ENCODE peak calls at places on chromosomes 1 and 21, in four cellular contexts. One of them, this sample, is unnamed.
A peak's percentile ranks its signal among the peaks of the same experiment; 100 is the strongest.

GRCh38 chr1:69585666-69586065 is 17.9 kb downstream of the LRRC7 start:
- DNase-seq in NCI-H1105: no peak
- DNase-seq in stimulated activated CD4-positive, alpha-beta T cell treated with anti-CD3 and anti-CD28 coated beads, TNF-alpha, amount 100 ng/mL, for 24 hours: no peak
- DNase-seq in lower lobe of right lung: no peak
- DNase-seq in this sample: no peak

GRCh38 chr1:180415985-180416633 is 86.3 kb downstream of the ACBD6 start:
- DNase-seq in stimulated activated CD4-positive, alpha-beta T cell treated with anti-CD3 and anti-CD28 coated beads, TNF-alpha, amount 100 ng/mL, for 24 hours: no peak
- DNase-seq in lower lobe of right lung: no peak
- DNase-seq in NCI-H1105: peak; percentile 49
- DNase-seq in this sample: no peak

GRCh38 chr1:53130878-53131589 is 11.4 kb downstream of the SLC1A7 start:
- DNase-seq in NCI-H1105: no peak
- DNase-seq in lower lobe of right lung: no peak
- DNase-seq in stimulated activated CD4-positive, alpha-beta T cell treated with anti-CD3 and anti-CD28 coated beads, TNF-alpha, amount 100 ng/mL, for 24 hours: no peak
- DNase-seq in this sample: peak; percentile 24

GRCh38 chr1:6580119-6580587 is 359 bp downstream of the ZBTB48 start:
- DNase-seq in stimulated activated CD4-positive, alpha-beta T cell treated with anti-CD3 and anti-CD28 coated beads, TNF-alpha, amount 100 ng/mL, for 24 hours: no peak
- DNase-seq in NCI-H1105: no peak
- DNase-seq in lower lobe of right lung: no peak
- DNase-seq in this sample: no peak

GRCh38 chr21:34075760-34076159 is 2.4 kb downstream of the MRPS6 start:
- DNase-seq in NCI-H1105: no peak
- DNase-seq in stimulated activated CD4-positive, alpha-beta T cell treated with anti-CD3 and anti-CD28 coated beads, TNF-alpha, amount 100 ng/mL, for 24 hours: no peak
- DNase-seq in lower lobe of right lung: no peak
- DNase-seq in this sample: no peak

GRCh38 chr1:169648187-169648586 is 18.3 kb upstream of the SELP start:
- DNase-seq in lower lobe of right lung: no peak
- DNase-seq in stimulated activated CD4-positive, alpha-beta T cell treated with anti-CD3 and anti-CD28 coated beads, TNF-alpha, amount 100 ng/mL, for 24 hours: no peak
- DNase-seq in NCI-H1105: no peak
- DNase-seq in this sample: no peak

GRCh38 chr1:47215713-47216112 is 16.3 kb downstream of the TAL1 start:
- DNase-seq in stimulated activated CD4-positive, alpha-beta T cell treated with anti-CD3 and anti-CD28 coated beads, TNF-alpha, amount 100 ng/mL, for 24 hours: no peak
- DNase-seq in lower lobe of right lung: no peak
- DNase-seq in NCI-H1105: no peak
- DNase-seq in this sample: peak; percentile 39

GRCh38 chr21:34762761-34763160 is 94.0 kb downstream of the CLIC6 start:
- DNase-seq in lower lobe of right lung: no peak
- DNase-seq in NCI-H1105: no peak
- DNase-seq in stimulated activated CD4-positive, alpha-beta T cell treated with anti-CD3 and anti-CD28 coated beads, TNF-alpha, amount 100 ng/mL, for 24 hours: no peak
- DNase-seq in this sample: no peak

GRCh38 chr21:45410865-45411809 is 6.2 kb downstream of the COL18A1 start:
- DNase-seq in NCI-H1105: no peak
- DNase-seq in stimulated activated CD4-positive, alpha-beta T cell treated with anti-CD3 and anti-CD28 coated beads, TNF-alpha, amount 100 ng/mL, for 24 hours: no peak
- DNase-seq in lower lobe of right lung: no peak
- DNase-seq in this sample: peak; percentile 49

GRCh38 chr1:31924839-31925238 is 13.3 kb downstream of the PTP4A2 start:
- DNase-seq in stimulated activated CD4-positive, alpha-beta T cell treated with anti-CD3 and anti-CD28 coated beads, TNF-alpha, amount 100 ng/mL, for 24 hours: no peak
- DNase-seq in NCI-H1105: no peak
- DNase-seq in lower lobe of right lung: no peak
- DNase-seq in this sample: no peak

GRCh38 chr1:67853704-67854103 is 20.4 kb upstream of the GNG12 start:
- DNase-seq in stimulated activated CD4-positive, alpha-beta T cell treated with anti-CD3 and anti-CD28 coated beads, TNF-alpha, amount 100 ng/mL, for 24 hours: no peak
- DNase-seq in lower lobe of right lung: peak; percentile 48
- DNase-seq in NCI-H1105: peak; percentile 76
- DNase-seq in this sample: peak; percentile 98

GRCh38 chr1:85584264-85584781 is 3.8 kb downstream of the CCN1 start:
- DNase-seq in NCI-H1105: no peak
- DNase-seq in lower lobe of right lung: no peak
- DNase-seq in stimulated activated CD4-positive, alpha-beta T cell treated with anti-CD3 and anti-CD28 coated beads, TNF-alpha, amount 100 ng/mL, for 24 hours: no peak
- DNase-seq in this sample: peak; percentile 61

GRCh38 chr1:38004284-38005101 is 821 bp downstream of the FHL3 start:
- DNase-seq in NCI-H1105: no peak
- DNase-seq in lower lobe of right lung: no peak
- DNase-seq in stimulated activated CD4-positive, alpha-beta T cell treated with anti-CD3 and anti-CD28 coated beads, TNF-alpha, amount 100 ng/mL, for 24 hours: no peak
- DNase-seq in this sample: peak; percentile 69

GRCh38 chr1:26239936-26240335 is 5.9 kb downstream of the CEP85 start:
- DNase-seq in lower lobe of right lung: no peak
- DNase-seq in NCI-H1105: no peak
- DNase-seq in stimulated activated CD4-positive, alpha-beta T cell treated with anti-CD3 and anti-CD28 coated beads, TNF-alpha, amount 100 ng/mL, for 24 hours: no peak
- DNase-seq in this sample: no peak

GRCh38 chr1:212941452-212941851 is 8.9 kb upstream of the VASH2 start:
- DNase-seq in lower lobe of right lung: no peak
- DNase-seq in NCI-H1105: no peak
- DNase-seq in stimulated activated CD4-positive, alpha-beta T cell treated with anti-CD3 and anti-CD28 coated beads, TNF-alpha, amount 100 ng/mL, for 24 hours: no peak
- DNase-seq in this sample: no peak

GRCh38 chr21:34965200-34966174 is 83.6 kb downstream of the RUNX1 start:
- DNase-seq in lower lobe of right lung: no peak
- DNase-seq in stimulated activated CD4-positive, alpha-beta T cell treated with anti-CD3 and anti-CD28 coated beads, TNF-alpha, amount 100 ng/mL, for 24 hours: no peak
- DNase-seq in NCI-H1105: no peak
- DNase-seq in this sample: no peak

GRCh38 chr1:64167176-64167575 is 36.2 kb upstream of the UBE2U start:
- DNase-seq in lower lobe of right lung: no peak
- DNase-seq in stimulated activated CD4-positive, alpha-beta T cell treated with anti-CD3 and anti-CD28 coated beads, TNF-alpha, amount 100 ng/mL, for 24 hours: no peak
- DNase-seq in NCI-H1105: no peak
- DNase-seq in this sample: no peak

GRCh38 chr1:6771568-6771825 is 13.8 kb upstream of the CAMTA1 start:
- DNase-seq in NCI-H1105: no peak
- DNase-seq in lower lobe of right lung: no peak
- DNase-seq in stimulated activated CD4-positive, alpha-beta T cell treated with anti-CD3 and anti-CD28 coated beads, TNF-alpha, amount 100 ng/mL, for 24 hours: no peak
- DNase-seq in this sample: no peak

GRCh38 chr1:18100493-18101063 is 7.0 kb upstream of the IGSF21 start:
- DNase-seq in NCI-H1105: peak; percentile 42
- DNase-seq in stimulated activated CD4-positive, alpha-beta T cell treated with anti-CD3 and anti-CD28 coated beads, TNF-alpha, amount 100 ng/mL, for 24 hours: peak; percentile 46
- DNase-seq in lower lobe of right lung: no peak
- DNase-seq in this sample: peak; percentile 92

GRCh38 chr1:85580046-85580411 is 532 bp upstream of the CCN1 start:
- DNase-seq in lower lobe of right lung: no peak
- DNase-seq in stimulated activated CD4-positive, alpha-beta T cell treated with anti-CD3 and anti-CD28 coated beads, TNF-alpha, amount 100 ng/mL, for 24 hours: no peak
- DNase-seq in NCI-H1105: no peak
- DNase-seq in this sample: no peak

GRCh38 chr1:66278260-66279046 is 255.5 kb upstream of the SGIP1 start:
- DNase-seq in stimulated activated CD4-positive, alpha-beta T cell treated with anti-CD3 and anti-CD28 coated beads, TNF-alpha, amount 100 ng/mL, for 24 hours: no peak
- DNase-seq in NCI-H1105: no peak
- DNase-seq in lower lobe of right lung: no peak
- DNase-seq in this sample: no peak

GRCh38 chr1:63935148-63935547 is 161.3 kb downstream of the ROR1 start:
- DNase-seq in NCI-H1105: no peak
- DNase-seq in stimulated activated CD4-positive, alpha-beta T cell treated with anti-CD3 and anti-CD28 coated beads, TNF-alpha, amount 100 ng/mL, for 24 hours: no peak
- DNase-seq in lower lobe of right lung: no peak
- DNase-seq in this sample: no peak

GRCh38 chr1:70685300-70686286 is 274.5 kb downstream of the CTH start:
- DNase-seq in lower lobe of right lung: peak; percentile 49
- DNase-seq in NCI-H1105: peak; percentile 64
- DNase-seq in stimulated activated CD4-positive, alpha-beta T cell treated with anti-CD3 and anti-CD28 coated beads, TNF-alpha, amount 100 ng/mL, for 24 hours: peak; percentile 22
- DNase-seq in this sample: peak; percentile 90

GRCh38 chr1:172895050-172895460 is 155.7 kb downstream of the TNFSF18 start:
- DNase-seq in stimulated activated CD4-positive, alpha-beta T cell treated with anti-CD3 and anti-CD28 coated beads, TNF-alpha, amount 100 ng/mL, for 24 hours: no peak
- DNase-seq in lower lobe of right lung: no peak
- DNase-seq in NCI-H1105: no peak
- DNase-seq in this sample: no peak

GRCh38 chr1:16418823-16419425 is 18.3 kb downstream of the SPATA21 start:
- DNase-seq in stimulated activated CD4-positive, alpha-beta T cell treated with anti-CD3 and anti-CD28 coated beads, TNF-alpha, amount 100 ng/mL, for 24 hours: no peak
- DNase-seq in lower lobe of right lung: no peak
- DNase-seq in NCI-H1105: no peak
- DNase-seq in this sample: no peak

GRCh38 chr1:186183970-186184628 is 191.0 kb downstream of the TPR start:
- DNase-seq in NCI-H1105: no peak
- DNase-seq in lower lobe of right lung: no peak
- DNase-seq in stimulated activated CD4-positive, alpha-beta T cell treated with anti-CD3 and anti-CD28 coated beads, TNF-alpha, amount 100 ng/mL, for 24 hours: no peak
- DNase-seq in this sample: no peak

GRCh38 chr21:42443181-42443785 is 39.6 kb downstream of the UBASH3A start:
- DNase-seq in stimulated activated CD4-positive, alpha-beta T cell treated with anti-CD3 and anti-CD28 coated beads, TNF-alpha, amount 100 ng/mL, for 24 hours: no peak
- DNase-seq in lower lobe of right lung: no peak
- DNase-seq in NCI-H1105: no peak
- DNase-seq in this sample: no peak

GRCh38 chr1:27569506-27570382 is 34.2 kb downstream of the AHDC1 start:
- DNase-seq in stimulated activated CD4-positive, alpha-beta T cell treated with anti-CD3 and anti-CD28 coated beads, TNF-alpha, amount 100 ng/mL, for 24 hours: no peak
- DNase-seq in lower lobe of right lung: no peak
- DNase-seq in NCI-H1105: no peak
- DNase-seq in this sample: peak; percentile 80

GRCh38 chr1:170967042-170967910 is 31.9 kb downstream of the MROH9 start:
- DNase-seq in stimulated activated CD4-positive, alpha-beta T cell treated with anti-CD3 and anti-CD28 coated beads, TNF-alpha, amount 100 ng/mL, for 24 hours: no peak
- DNase-seq in lower lobe of right lung: no peak
- DNase-seq in NCI-H1105: peak; percentile 25
- DNase-seq in this sample: no peak

GRCh38 chr1:225823811-225824261 is 13.9 kb downstream of the EPHX1 start:
- DNase-seq in NCI-H1105: no peak
- DNase-seq in lower lobe of right lung: no peak
- DNase-seq in stimulated activated CD4-positive, alpha-beta T cell treated with anti-CD3 and anti-CD28 coated beads, TNF-alpha, amount 100 ng/mL, for 24 hours: no peak
- DNase-seq in this sample: no peak

GRCh38 chr1:46302091-46303037 is 1.1 kb downstream of the LRRC41 start:
- DNase-seq in lower lobe of right lung: peak; percentile 75
- DNase-seq in NCI-H1105: peak; percentile 17
- DNase-seq in stimulated activated CD4-positive, alpha-beta T cell treated with anti-CD3 and anti-CD28 coated beads, TNF-alpha, amount 100 ng/mL, for 24 hours: peak; percentile 55
- DNase-seq in this sample: peak; percentile 85

GRCh38 chr1:77370588-77371306 is 88.9 kb downstream of the AK5 start:
- DNase-seq in stimulated activated CD4-positive, alpha-beta T cell treated with anti-CD3 and anti-CD28 coated beads, TNF-alpha, amount 100 ng/mL, for 24 hours: no peak
- DNase-seq in lower lobe of right lung: no peak
- DNase-seq in NCI-H1105: no peak
- DNase-seq in this sample: no peak

GRCh38 chr21:45515241-45516061 is 26.8 kb downstream of the SLC19A1 start:
- DNase-seq in lower lobe of right lung: peak; percentile 39
- DNase-seq in stimulated activated CD4-positive, alpha-beta T cell treated with anti-CD3 and anti-CD28 coated beads, TNF-alpha, amount 100 ng/mL, for 24 hours: no peak
- DNase-seq in NCI-H1105: no peak
- DNase-seq in this sample: peak; percentile 82

GRCh38 chr1:210340751-210341328 is 12.1 kb downstream of the HHAT start:
- DNase-seq in NCI-H1105: no peak
- DNase-seq in stimulated activated CD4-positive, alpha-beta T cell treated with anti-CD3 and anti-CD28 coated beads, TNF-alpha, amount 100 ng/mL, for 24 hours: no peak
- DNase-seq in lower lobe of right lung: no peak
- DNase-seq in this sample: no peak

This sample was measured in endodermal cell.